ENCODE peak calls at places on chromosome 19, in nine cellular contexts. F is ovary, M is IMR-90, J is A549, B is Peyer's patch, T is neural progenitor cell, P is mammary epithelial cell, G is adrenal gland, K is keratinocyte. Y is an unnamed sample. For H3K9me3 and H3K4me1, the result is how much of the 10 kb centered on the place peaks cover.

GRCh38 chr19:50362656-50363424 is 2.6 kb downstream of the NAPSA start:
- DNase-seq in F (no peak), M (no peak), J (no peak), B (no peak), T (no peak), P (no peak), G (no peak), K (no peak), Y (no peak)

GRCh38 chr19:19406878-19407639 is 1.6 kb downstream of the GATAD2A start:
- DNase-seq in F (no peak), M (peak), J (no peak), B (peak), T (peak), P (peak), G (peak), K (no peak), Y (peak)

GRCh38 chr19:290539-291521 is at the start of gene PLPP2:
- DNase-seq in F (no peak), M (no peak), J (peak), B (peak), T (peak), P (peak), G (no peak), K (no peak), Y (no peak)

GRCh38 chr19:8259922-8260247 is 48.3 kb downstream of the CD320 start:
- DNase-seq in F (no peak), M (no peak), J (no peak), B (no peak), T (no peak), P (no peak), G (no peak), K (no peak), Y (no peak)

GRCh38 chr19:50152578-50152977 is 10.5 kb downstream of the IZUMO2 start:
- DNase-seq in F (no peak), M (no peak), J (no peak), B (no peak), T (no peak), P (no peak), G (no peak), K (no peak), Y (no peak)

GRCh38 chr19:12484011-12484370 is 625 bp downstream of the ZNF709 start:
- DNase-seq in F (no peak), M (peak), J (no peak), B (no peak), T (no peak), P (no peak), G (no peak), K (no peak), Y (no peak)

GRCh38 chr19:16100524-16100923 is 11.2 kb upstream of the RAB8A start:
- DNase-seq in F (no peak), M (no peak), J (no peak), B (no peak), T (no peak), P (no peak), G (no peak), K (no peak), Y (no peak)

GRCh38 chr19:11414544-11414943 is 4.6 kb downstream of the RGL3 start:
- DNase-seq in F (no peak), M (no peak), J (no peak), B (no peak), T (no peak), P (no peak), G (no peak), K (no peak), Y (no peak)

GRCh38 chr19:5200844-5201243 is 139.8 kb downstream of the PTPRS start:
- DNase-seq in F (no peak), M (no peak), J (no peak), B (no peak), T (no peak), P (no peak), G (no peak), K (no peak), Y (no peak)

GRCh38 chr19:38693380-38694223 is 46.2 kb downstream of the ACTN4 start:
- DNase-seq in F (no peak), M (peak), J (peak), B (no peak), T (peak), P (peak), G (no peak), K (peak), Y (no peak)

GRCh38 chr19:15508035-15508710 is at the start of gene CYP4F22:
- DNase-seq in F (no peak), M (no peak), J (no peak), B (no peak), T (no peak), P (no peak), G (no peak), K (no peak), Y (no peak)

GRCh38 chr19:55616395-55616875 is 7.9 kb downstream of the ZNF784 start:
- DNase-seq in F (no peak), M (no peak), J (no peak), B (no peak), T (no peak), P (no peak), G (no peak), K (no peak), Y (no peak)

GRCh38 chr19:40055832-40056504 is at the start of gene ZNF780B:
- DNase-seq in F (peak), M (peak), J (peak), B (peak), T (peak), P (peak), G (peak), K (no peak), Y (peak)

GRCh38 chr19:40055049-40055448 is 982 bp downstream of the ZNF780B start:
- DNase-seq in F (no peak), M (no peak), J (no peak), B (no peak), T (no peak), P (no peak), G (no peak), K (no peak), Y (no peak)

GRCh38 chr19:40053491-40053890 is 2.5 kb downstream of the ZNF780B start:
- DNase-seq in F (no peak), M (no peak), J (no peak), B (no peak), T (no peak), P (no peak), G (no peak), K (no peak), Y (no peak)

GRCh38 chr19:40056505-40056904 is 474 bp upstream of the ZNF780B start:
- DNase-seq in F (no peak), M (no peak), J (no peak), B (no peak), T (no peak), P (no peak), G (no peak), K (no peak), Y (no peak)

GRCh38 chr19:40054632-40055031 is 1.4 kb downstream of the ZNF780B start:
- DNase-seq in F (no peak), M (no peak), J (no peak), B (no peak), T (no peak), P (no peak), G (no peak), K (no peak), Y (no peak)
- H3K27ac ChIP-seq in F (no peak), M (no peak), J (no peak), B (no peak), T (no peak), P (no peak), G (no peak), K (no peak), Y (no peak)

DNA sequence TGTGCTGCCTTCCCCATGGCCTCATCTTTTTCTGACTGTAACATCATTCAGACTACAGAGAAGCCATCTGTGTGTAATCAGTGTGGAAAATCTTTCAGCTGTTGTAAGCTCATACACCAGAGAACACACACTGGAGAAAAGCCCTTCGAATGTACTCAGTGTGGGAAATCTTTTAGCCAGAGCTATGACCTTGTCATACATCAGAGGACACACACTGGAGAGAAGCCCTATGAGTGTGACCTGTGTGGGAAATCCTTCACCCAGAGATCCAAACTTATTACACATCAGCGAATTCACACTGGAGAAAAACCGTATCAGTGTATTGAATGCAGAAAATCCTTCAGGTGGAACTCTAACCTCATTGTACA is 17.2 kb upstream of the ZNF8 start:
- DNase-seq in F (no peak), M (no peak), J (no peak), B (no peak), T (no peak), P (no peak), G (no peak), K (no peak), Y (no peak)
- H3K9me3 ChIP-seq in F (half or more), M (half or more), J (half or more), B (under half), T (half or more), P (half or more), G (under half), K (half or more), Y (half or more)

GRCh38 chr19:3064011-3064330 is 1.7 kb upstream of the TLE5 start:
- DNase-seq in F (no peak), M (no peak), J (no peak), B (no peak), T (no peak), P (no peak), G (no peak), K (no peak), Y (no peak)
- H3K4me1 ChIP-seq in F (under half), M (under half), J (under half), B (under half), T (under half), P (under half), G (under half), K (under half), Y (under half)

GRCh38 chr19:2362970-2363300 is 2.9 kb downstream of the TMPRSS9 start:
- DNase-seq in F (no peak), M (no peak), J (no peak), B (no peak), T (no peak), P (no peak), G (no peak), K (no peak), Y (no peak)
- H3K27ac ChIP-seq in F (no peak), M (no peak), J (no peak), B (no peak), T (no peak), P (no peak), G (no peak), K (no peak), Y (no peak)

GRCh38 chr19:37353968-37354367 is 16.9 kb upstream of the ZNF527 start:
- DNase-seq in F (no peak), M (no peak), J (no peak), B (no peak), T (no peak), P (no peak), G (no peak), K (no peak), Y (no peak)

DNA sequence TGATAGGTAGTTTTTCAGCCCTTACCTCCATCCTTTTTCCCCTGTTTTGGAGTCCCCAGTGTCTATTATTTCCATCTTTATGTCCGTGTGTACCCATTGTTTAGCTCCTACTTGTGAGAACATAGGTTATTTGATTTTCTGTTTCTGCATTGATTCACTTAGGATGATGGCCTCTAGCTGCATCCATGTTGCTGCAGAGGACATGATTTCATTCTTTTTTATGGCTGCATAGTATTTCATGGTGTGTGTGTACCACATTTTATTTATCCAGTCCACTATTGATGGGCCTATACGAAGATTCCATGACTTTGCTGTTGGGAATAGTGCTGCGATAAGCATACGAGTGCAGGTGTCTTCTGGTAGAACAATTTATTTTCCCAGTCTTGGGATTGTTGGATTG is 15.0 kb upstream of the ZNF527 start:
- DNase-seq in F (no peak), M (no peak), J (no peak), B (no peak), T (no peak), P (no peak), G (no peak), K (no peak), Y (no peak)
- H3K9me3 ChIP-seq in F (under half), M (under half), J (half or more), B (under half), T (under half), P (under half), G (under half), K (under half), Y (under half)

GRCh38 chr19:54433697-54434096 is 15.3 kb upstream of the LENG8 start:
- DNase-seq in F (no peak), M (no peak), J (no peak), B (no peak), T (no peak), P (no peak), G (no peak), K (no peak), Y (no peak)
- H3K4me1 ChIP-seq in F (under half), M (under half), J (under half), B (under half), T (under half), P (under half), G (under half), K (under half), Y (under half)

GRCh38 chr19:53193534-53194222 is 520 bp upstream of the ZNF665 start:
- DNase-seq in F (no peak), M (no peak), J (no peak), B (no peak), T (no peak), P (no peak), G (no peak), K (no peak), Y (no peak)

GRCh38 chr19:53196777-53197396 is 3.7 kb upstream of the ZNF665 start:
- DNase-seq in F (peak), M (peak), J (no peak), B (peak), T (peak), P (peak), G (peak), K (peak), Y (peak)

GRCh38 chr19:53195265-53195879 is 2.2 kb upstream of the ZNF665 start:
- DNase-seq in F (peak), M (peak), J (peak), B (peak), T (peak), P (peak), G (peak), K (peak), Y (peak)

GRCh38 chr19:53190253-53190652 is 2.9 kb downstream of the ZNF665 start:
- DNase-seq in F (no peak), M (no peak), J (no peak), B (no peak), T (no peak), P (no peak), G (no peak), K (no peak), Y (no peak)

GRCh38 chr19:53192771-53193533 is at the start of gene ZNF665:
- DNase-seq in F (peak), M (peak), J (no peak), B (peak), T (peak), P (peak), G (peak), K (peak), Y (peak)
- H3K27ac ChIP-seq in F (peak), M (peak), J (no peak), B (peak), T (no peak), P (peak), G (peak), K (peak), Y (peak)

GRCh38 chr19:30064021-30064699 is 122.1 kb downstream of the URI1 start:
- DNase-seq in F (no peak), M (no peak), J (no peak), B (no peak), T (no peak), P (no peak), G (peak), K (no peak), Y (no peak)
- H3K9me3 ChIP-seq in F (under half), M (under half), J (under half), B (under half), T (under half), P (under half), G (under half), K (under half), Y (under half)

GRCh38 chr19:46350029-46350757 is 3.3 kb downstream of the PPP5C start:
- DNase-seq in F (no peak), M (no peak), J (no peak), B (no peak), T (no peak), P (peak), G (no peak), K (no peak), Y (no peak)
- H3K4me1 ChIP-seq in F (under half), M (under half), J (half or more), B (under half), T (under half), P (under half), G (under half), K (under half), Y (under half)

GRCh38 chr19:4122480-4122879 is 1.4 kb downstream of the MAP2K2 start:
- DNase-seq in F (no peak), M (no peak), J (no peak), B (no peak), T (no peak), P (no peak), G (no peak), K (no peak), Y (no peak)
- H3K27ac ChIP-seq in F (peak), M (peak), J (peak), B (no peak), T (no peak), P (peak), G (peak), K (peak), Y (peak)